ENCODE peak calls at places on chromosomes 7 and 10, in five cellular contexts. U is HCT116, Z is K562, B is HepG2, V is SK-N-SH. E is an unnamed sample. For H3K4me1, the result is how much of the 10 kb centered on the place peaks cover.

GRCh38 chr10:4514445-4515108 is 311.4 kb upstream of the AKR1E2 start:
- DNase-seq in Z (no peak), B (no peak), V (no peak), U (no peak), E (no peak)

GRCh38 chr10:24912214-24912613 is 40.2 kb downstream of the PRTFDC1 start:
- DNase-seq in B (no peak), V (no peak), Z (no peak), U (no peak), E (no peak)

GRCh38 chr10:7046615-7047014 is 364.2 kb downstream of the SFMBT2 start:
- DNase-seq in U (no peak), V (no peak), Z (no peak), B (no peak), E (no peak)

GRCh38 chr10:87945994-87946393 is 82.6 kb downstream of the PTEN start:
- DNase-seq in U (no peak), Z (no peak), V (no peak), B (no peak), E (no peak)

GRCh38 chr7:98354511-98355249 is 46.2 kb downstream of the BAIAP2L1 start:
- DNase-seq in B (peak), V (no peak), U (peak), Z (no peak), E (peak)

GRCh38 chr10:100996678-100997363 is 2.8 kb upstream of the LZTS2 start:
- DNase-seq in V (peak), Z (peak), B (no peak), U (no peak), E (no peak)

GRCh38 chr7:116528008-116528789 is 3.4 kb downstream of the CAV1 start:
- DNase-seq in V (peak), B (no peak), Z (no peak), U (peak), E (no peak)

GRCh38 chr7:155893664-155894063 is 81.4 kb upstream of the SHH start:
- DNase-seq in V (no peak), B (no peak), U (no peak), Z (no peak), E (no peak)

GRCh38 chr7:157663061-157663863 is 326.5 kb downstream of the DNAJB6 start:
- DNase-seq in U (no peak), B (no peak), V (peak), Z (no peak), E (no peak)

GRCh38 chr10:16891375-16892313 is 74.4 kb upstream of the RSU1 start:
- DNase-seq in V (peak), Z (peak), B (peak), U (peak), E (peak)

GRCh38 chr10:86592413-86592812 is 61.9 kb upstream of the OPN4 start:
- DNase-seq in B (peak), V (no peak), U (no peak), Z (no peak), E (no peak)

GRCh38 chr10:101071266-101071884 is 9.6 kb downstream of the KAZALD1 start:
- DNase-seq in Z (no peak), U (no peak), B (no peak), V (no peak), E (no peak)

GRCh38 chr7:6170571-6171531 is 101.6 kb downstream of the CYTH3 start:
- DNase-seq in Z (no peak), B (no peak), V (no peak), U (no peak), E (no peak)

GRCh38 chr10:81303656-81304055 is 571.3 kb upstream of the NRG3 start:
- DNase-seq in U (no peak), V (no peak), B (no peak), Z (no peak), E (no peak)

GRCh38 chr10:2925631-2926030 is 141.7 kb upstream of the PFKP start:
- DNase-seq in V (no peak), B (no peak), U (no peak), Z (no peak), E (no peak)

DNA sequence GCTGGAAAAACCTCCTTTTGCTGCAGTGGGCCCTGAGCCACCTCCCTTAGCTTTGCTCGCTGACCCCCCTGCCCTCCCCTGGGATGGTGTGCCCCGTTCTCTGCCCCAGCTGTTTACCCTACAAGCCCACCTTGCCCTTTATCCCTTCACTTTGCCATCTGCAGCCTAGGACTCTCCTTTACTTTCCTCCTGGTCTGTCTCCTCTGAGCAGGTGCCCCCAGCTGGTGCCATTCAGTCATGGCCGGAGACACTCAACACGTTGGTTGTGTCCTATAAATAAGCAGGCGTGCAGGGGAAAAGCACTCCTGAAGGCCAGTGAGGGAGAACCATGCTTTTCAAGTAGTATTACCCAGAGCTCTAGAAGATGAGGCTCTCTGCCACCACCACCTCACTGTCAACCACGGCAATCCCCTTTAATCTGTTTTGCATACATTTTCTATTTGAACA is 6.1 kb downstream of the RASSF4 start:
- DNase-seq in V (no peak), U (no peak), Z (no peak), B (no peak), E (no peak)
- H3K4me1 ChIP-seq in V (under half), U (under half), Z (under half), B (half or more), E (under half)

GRCh38 chr7:96143495-96144259 is 178.2 kb downstream of the SLC25A13 start:
- DNase-seq in Z (no peak), V (no peak), U (no peak), B (no peak), E (no peak)
- TF ChIP-seq POLR2AphosphoS5 in Z (no peak), V (no peak), U (no peak), B (no peak), E (no peak)

DNA sequence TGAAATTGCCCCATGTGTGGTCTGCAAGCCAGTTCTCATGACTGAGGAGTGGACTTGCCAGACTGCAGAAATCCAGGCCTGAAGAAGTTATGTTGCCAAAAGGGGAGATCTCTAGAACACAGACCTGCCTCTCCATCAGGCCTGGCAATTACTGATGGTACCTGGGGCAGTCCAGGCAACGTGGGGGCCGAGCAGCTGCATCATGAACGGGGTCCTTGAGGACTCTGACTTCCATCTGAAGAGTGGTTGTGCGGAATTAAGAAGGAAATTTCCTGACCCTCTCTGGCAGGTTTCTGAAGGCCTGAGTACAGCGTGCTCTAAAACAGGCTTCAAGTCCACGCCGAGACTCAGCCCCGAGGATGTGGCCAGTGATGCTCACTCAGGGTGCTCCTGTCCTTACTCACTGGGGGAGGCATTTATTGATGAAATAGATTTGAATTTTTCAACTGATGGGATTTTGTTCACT is 30.4 kb downstream of the RAMP3 start:
- DNase-seq in B (no peak), U (no peak), Z (no peak), V (no peak), E (no peak)
- TF ChIP-seq REST in B (no peak), U (no peak), Z (no peak), V (no peak), E (no peak)

DNA sequence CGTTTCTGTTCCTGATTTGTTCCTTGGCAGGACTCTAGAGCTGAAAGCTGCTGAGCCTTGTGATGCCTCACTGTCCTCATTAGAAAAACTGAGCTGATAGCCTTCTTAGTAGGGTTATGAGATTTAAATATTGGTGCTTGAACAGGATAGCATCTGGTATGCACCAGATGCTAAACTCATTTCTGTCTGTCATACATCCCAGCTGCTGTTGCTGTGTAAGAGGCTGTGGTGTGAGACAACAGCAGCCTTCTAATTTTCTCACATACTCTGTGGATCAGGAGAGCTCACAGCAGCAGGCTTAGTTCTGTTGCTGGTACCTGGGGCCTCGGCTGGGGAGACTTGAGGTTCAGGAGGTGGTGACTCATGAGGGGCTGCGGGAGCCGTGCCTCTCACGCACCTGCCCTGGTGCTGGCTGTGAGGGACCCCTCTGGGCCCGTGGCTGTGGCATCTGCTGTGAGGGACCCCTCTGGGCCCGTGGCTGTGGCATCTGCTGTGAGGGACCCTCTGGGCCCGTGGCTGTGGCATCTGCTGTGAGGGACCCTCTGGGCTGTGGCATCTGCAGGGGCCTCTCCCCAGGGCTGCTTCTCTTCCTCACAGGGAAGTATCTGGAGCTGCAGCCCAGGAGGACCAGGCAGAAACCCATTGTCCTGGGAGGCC is 12.5 kb downstream of the DYNC2I1 start:
- DNase-seq in V (peak), B (no peak), U (no peak), Z (no peak), E (no peak)
- H3K4me1 ChIP-seq in V (under half), B (under half), U (under half), Z (half or more), E (under half)

GRCh38 chr10:118256825-118257570 is 85.1 kb downstream of the FAM204A start:
- DNase-seq in Z (no peak), U (no peak), B (no peak), V (peak), E (no peak)
- TF ChIP-seq POLR2AphosphoS5 in Z (no peak), U (no peak), B (no peak), V (no peak), E (no peak)

GRCh38 chr7:94088560-94088959 is 84.4 kb upstream of the BET1 start:
- DNase-seq in Z (no peak), U (no peak), V (no peak), B (no peak), E (no peak)

GRCh38 chr7:94087664-94088352 is 83.7 kb upstream of the BET1 start:
- DNase-seq in B (peak), Z (peak), V (peak), U (peak), E (peak)

GRCh38 chr7:94094298-94094697 is 90.1 kb upstream of the BET1 start:
- DNase-seq in B (no peak), Z (no peak), U (no peak), V (no peak), E (no peak)

GRCh38 chr7:94092980-94093379 is 88.8 kb upstream of the BET1 start:
- DNase-seq in U (no peak), V (no peak), B (no peak), Z (no peak), E (no peak)

DNA sequence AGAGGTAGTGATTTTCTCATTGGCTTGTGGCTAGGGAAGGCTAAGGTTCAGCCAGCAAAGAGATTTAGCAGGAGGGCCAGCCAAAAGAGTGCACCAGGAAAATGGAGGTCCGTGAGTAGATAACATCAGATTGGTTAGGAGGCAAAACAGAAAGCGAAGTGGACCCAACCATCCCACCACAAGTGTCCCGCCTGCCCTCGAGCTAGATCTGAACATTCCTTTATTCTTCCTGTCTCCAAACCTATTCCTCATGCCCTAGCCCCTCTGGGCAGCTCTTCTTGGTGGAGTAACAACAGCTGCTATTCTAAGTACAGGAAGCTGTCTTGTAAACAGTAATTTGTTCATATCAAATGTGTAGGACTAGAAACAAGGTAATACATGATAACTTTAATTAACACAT is 85.7 kb upstream of the BET1 start:
- DNase-seq in Z (no peak), V (no peak), U (no peak), B (no peak), E (no peak)
- TF ChIP-seq REST in Z (no peak), V (no peak), U (no peak), B (no peak), E (no peak)

GRCh38 chr10:124737221-124737620 is 7.0 kb downstream of the FAM53B start:
- DNase-seq in V (no peak), B (no peak), Z (no peak), U (no peak), E (no peak)
- H3K4me1 ChIP-seq in V (half or more), B (half or more), Z (under half), U (under half), E (half or more)

DNA sequence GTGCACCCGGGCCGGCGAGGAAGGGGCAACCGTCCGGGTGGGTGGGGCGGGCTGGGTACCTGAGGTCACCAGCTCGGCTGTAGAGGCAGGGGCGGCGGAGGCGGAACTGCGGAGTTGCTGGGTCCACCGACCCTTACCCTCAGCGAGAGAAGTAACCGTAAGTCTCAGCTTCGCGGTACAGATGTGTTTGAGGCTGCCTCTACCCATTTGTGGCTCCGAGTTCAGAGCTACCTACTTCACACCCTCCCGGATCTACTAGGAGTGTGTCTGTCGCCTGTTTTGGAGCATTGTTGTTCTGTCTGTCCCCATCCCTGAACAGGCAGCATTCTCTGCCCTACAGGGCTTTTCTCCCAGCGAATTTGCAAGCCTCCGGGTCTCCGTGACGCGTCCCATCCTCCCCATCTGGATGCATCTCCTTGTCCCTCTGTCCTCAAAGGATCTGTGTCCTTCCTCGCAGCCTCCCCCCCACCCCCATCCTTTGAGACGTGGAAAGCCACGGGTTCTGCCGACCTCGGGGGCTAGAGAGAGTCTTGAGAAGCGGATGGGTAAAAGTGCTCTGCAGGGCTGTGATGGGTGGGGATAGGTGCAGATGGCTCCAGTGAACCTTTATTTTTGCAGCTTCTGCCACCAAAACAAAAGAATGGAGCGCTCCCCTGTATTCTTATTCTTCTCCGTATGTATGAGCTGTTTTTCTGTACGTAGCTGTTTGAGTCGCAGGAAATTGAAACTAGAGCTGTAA is 758 bp downstream of the ANKIB1 start:
- DNase-seq in U (no peak), V (peak), B (no peak), Z (peak), E (no peak)
- TF ChIP-seq POLR2AphosphoS5 in U (no peak), V (no peak), B (no peak), Z (no peak), E (no peak)

GRCh38 chr10:131907679-131908078 is 6.9 kb downstream of the PPP2R2D start:
- DNase-seq in U (no peak), Z (no peak), B (no peak), V (no peak), E (no peak)

GRCh38 chr10:131909929-131910328 is 9.1 kb downstream of the PPP2R2D start:
- DNase-seq in U (no peak), B (no peak), Z (no peak), V (no peak), E (no peak)

GRCh38 chr10:131908151-131908550 is 7.3 kb downstream of the PPP2R2D start:
- DNase-seq in Z (no peak), B (peak), V (no peak), U (no peak), E (no peak)

GRCh38 chr10:131910663-131911314 is 10.0 kb downstream of the PPP2R2D start:
- DNase-seq in Z (peak), B (no peak), V (no peak), U (no peak), E (no peak)

DNA sequence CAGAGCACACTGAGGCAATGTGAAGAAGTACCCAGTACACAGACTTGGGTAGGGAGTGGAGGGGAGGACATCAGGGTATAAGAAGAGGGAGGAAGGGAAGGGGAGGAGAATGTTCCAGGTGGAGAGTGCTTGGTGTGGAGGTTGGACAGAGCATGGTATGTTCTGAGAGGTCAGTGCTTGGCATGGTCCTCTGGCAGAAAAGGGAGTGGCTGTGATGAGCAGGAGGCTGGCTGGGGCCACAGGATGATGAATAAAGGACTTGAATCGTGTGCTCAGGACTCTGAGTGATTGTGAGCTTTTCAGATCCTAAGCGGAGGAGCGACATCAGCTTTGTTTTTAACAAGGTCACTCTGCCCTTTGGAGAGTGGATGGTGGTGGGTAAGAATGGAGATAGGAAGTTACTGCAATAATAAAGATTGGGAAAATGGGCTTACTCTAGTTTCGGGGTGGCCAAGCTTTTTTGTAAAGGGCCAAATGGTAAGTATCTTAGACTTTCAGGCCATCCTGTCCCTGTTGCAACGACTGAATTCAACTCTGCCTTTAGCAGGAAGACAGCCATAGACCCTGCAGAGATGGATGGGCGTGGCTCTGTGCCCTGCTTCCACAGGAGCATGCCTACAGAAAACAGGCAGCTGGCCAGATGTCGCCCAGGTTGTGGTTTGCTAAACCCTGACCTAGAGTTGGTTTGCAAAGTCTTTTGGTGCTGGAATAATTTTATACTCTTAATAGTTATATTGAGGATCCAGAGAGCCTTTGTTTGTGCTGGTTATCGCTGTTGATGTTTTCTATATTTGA is 8.4 kb downstream of the PPP2R2D start:
- DNase-seq in Z (no peak), V (no peak), U (no peak), B (no peak), E (no peak)
- TF ChIP-seq REST in Z (no peak), V (no peak), U (no peak), B (no peak), E (no peak)

GRCh38 chr7:2714636-2715035 is 26.6 kb downstream of the AMZ1 start:
- DNase-seq in U (no peak), Z (no peak), B (no peak), V (no peak), E (no peak)

GRCh38 chr7:2711895-2712675 is 24.1 kb downstream of the AMZ1 start:
- DNase-seq in B (no peak), U (no peak), V (no peak), Z (no peak), E (no peak)

GRCh38 chr7:2715341-2716231 is 27.6 kb downstream of the AMZ1 start:
- DNase-seq in Z (no peak), B (no peak), U (no peak), V (no peak), E (no peak)

GRCh38 chr7:2713370-2713769 is 25.4 kb downstream of the AMZ1 start:
- DNase-seq in B (no peak), V (peak), U (no peak), Z (no peak), E (no peak)

GRCh38 chr7:2713978-2714377 is 26.0 kb downstream of the AMZ1 start:
- DNase-seq in B (no peak), V (no peak), Z (no peak), U (no peak), E (no peak)
- H3K4me1 ChIP-seq in B (under half), V (under half), Z (half or more), U (under half), E (under half)

E was measured in Panc1.